ENCODE peak calls at places on chromosomes 3 and 15, in nine cellular contexts. O, C, Q, R, L, V, X, I and H are unnamed samples.

GRCh38 chr15:85785887-85786777 is 8.6 kb downstream of the KLHL25 start:
- DNase-seq in O (no peak), C (peak; percentile 9), Q (peak; percentile 66), R (no peak), L (no peak), V (no peak), X (peak; percentile 68), I (no peak), H (peak; percentile 19)

GRCh38 chr15:68652141-68652540 is 73.3 kb downstream of the CORO2B start:
- DNase-seq in O (no peak), C (no peak), Q (peak; percentile 87), R (no peak), L (peak; percentile 7), V (no peak), X (peak; percentile 77), I (no peak), H (no peak)

GRCh38 chr3:44612678-44613077 is 12.2 kb upstream of the ZNF197 start:
- DNase-seq in O (no peak), C (no peak), Q (no peak), R (no peak), L (no peak), V (no peak), X (no peak), I (no peak), H (no peak)

GRCh38 chr3:141064255-141064926 is 13.2 kb downstream of the SPSB4 start:
- DNase-seq in O (no peak), C (no peak), Q (no peak), R (no peak), L (no peak), V (no peak), X (no peak), I (no peak), H (no peak)

GRCh38 chr3:113495035-113495434 is 19.9 kb downstream of the SPICE1 start:
- DNase-seq in O (no peak), C (peak; percentile 33), Q (no peak), R (no peak), L (no peak), V (no peak), X (peak; percentile 57), I (peak; percentile 47), H (peak; percentile 30)

GRCh38 chr3:56833031-56833430 is 31.3 kb upstream of the ARHGEF3 start:
- DNase-seq in O (no peak), C (no peak), Q (no peak), R (no peak), L (no peak), V (no peak), X (no peak), I (no peak), H (no peak)

GRCh38 chr3:49903451-49904424 is at the start of gene MST1R:
- DNase-seq in O (peak; percentile 53), C (peak; percentile 55), Q (no peak), R (peak; percentile 74), L (peak; percentile 83), V (peak; percentile 94), X (peak; percentile 59), I (peak; percentile 90), H (peak; percentile 93)

GRCh38 chr15:63600001-63600645 is 2.9 kb downstream of the FBXL22 start:
- DNase-seq in O (peak; percentile 20), C (peak; percentile 23), Q (no peak), R (no peak), L (no peak), V (no peak), X (no peak), I (peak; percentile 34), H (no peak)

GRCh38 chr3:133014325-133014724 is 23.9 kb upstream of the TMEM108 start:
- DNase-seq in O (no peak), C (no peak), Q (no peak), R (no peak), L (no peak), V (no peak), X (no peak), I (no peak), H (no peak)

GRCh38 chr3:39148116-39149058 is 5.0 kb downstream of the CSRNP1 start:
- DNase-seq in O (no peak), C (no peak), Q (no peak), R (no peak), L (no peak), V (peak; percentile 26), X (peak; percentile 37), I (peak; percentile 48), H (peak; percentile 55)

GRCh38 chr15:77576538-77576937 is 56.2 kb downstream of the LINGO1 start:
- DNase-seq in O (no peak), C (no peak), Q (no peak), R (no peak), L (no peak), V (no peak), X (no peak), I (no peak), H (no peak)

GRCh38 chr3:53247619-53248018 is 8.2 kb downstream of the TKT start:
- DNase-seq in O (no peak), C (no peak), Q (no peak), R (no peak), L (no peak), V (no peak), X (no peak), I (no peak), H (no peak)

GRCh38 chr3:52374173-52374572 is 58.1 kb downstream of the DNAH1 start:
- DNase-seq in O (no peak), C (no peak), Q (no peak), R (no peak), L (no peak), V (no peak), X (peak; percentile 16), I (no peak), H (no peak)

GRCh38 chr3:142817897-142818296 is 71.0 kb downstream of the PCOLCE2 start:
- DNase-seq in O (no peak), C (no peak), Q (no peak), R (no peak), L (no peak), V (no peak), X (no peak), I (no peak), H (no peak)

GRCh38 chr3:184563569-184563925 is 2.0 kb downstream of the EPHB3 start:
- DNase-seq in O (no peak), C (no peak), Q (no peak), R (no peak), L (no peak), V (no peak), X (no peak), I (no peak), H (no peak)

GRCh38 chr3:56125358-56126005 is 342.8 kb downstream of the ERC2 start:
- DNase-seq in O (no peak), C (peak; percentile 64), Q (no peak), R (no peak), L (no peak), V (no peak), X (peak; percentile 95), I (no peak), H (no peak)

GRCh38 chr15:88663216-88663615 is 24.4 kb downstream of the ISG20 start:
- DNase-seq in O (no peak), C (no peak), Q (no peak), R (no peak), L (no peak), V (no peak), X (peak; percentile 39), I (no peak), H (no peak)

GRCh38 chr3:123314409-123315270 is 112.9 kb downstream of the SEC22A start:
- DNase-seq in O (no peak), C (no peak), Q (no peak), R (no peak), L (no peak), V (no peak), X (no peak), I (no peak), H (no peak)

GRCh38 chr3:31704156-31704555 is 171.4 kb downstream of the STT3B start:
- DNase-seq in O (no peak), C (no peak), Q (no peak), R (no peak), L (no peak), V (no peak), X (no peak), I (no peak), H (no peak)

GRCh38 chr3:9194509-9195184 is 54.8 kb downstream of the SRGAP3 start:
- DNase-seq in O (no peak), C (no peak), Q (no peak), R (no peak), L (no peak), V (no peak), X (no peak), I (no peak), H (no peak)

GRCh38 chr3:126417461-126418255 is 22.9 kb downstream of the CFAP100 start:
- DNase-seq in O (no peak), C (no peak), Q (no peak), R (no peak), L (peak; percentile 28), V (no peak), X (no peak), I (no peak), H (no peak)

GRCh38 chr15:38828031-38828532 is 263.5 kb upstream of the RASGRP1 start:
- DNase-seq in O (no peak), C (no peak), Q (no peak), R (no peak), L (no peak), V (no peak), X (peak; percentile 30), I (no peak), H (no peak)

GRCh38 chr15:35705885-35706590 is 160.1 kb upstream of the DPH6 start:
- DNase-seq in O (no peak), C (no peak), Q (no peak), R (no peak), L (no peak), V (no peak), X (no peak), I (no peak), H (no peak)

GRCh38 chr3:46628980-46629379 is 16.7 kb downstream of the FAM240A start:
- DNase-seq in O (no peak), C (no peak), Q (no peak), R (no peak), L (no peak), V (no peak), X (peak; percentile 70), I (no peak), H (no peak)